ENCODE peak calls at places on chromosomes 7 and 10, in seven cellular contexts. U is ovary, X is SK-N-SH, Z is transverse colon, J is tibial nerve, R is K562, G is stomach. L is an unnamed sample.

GRCh38 chr7:65371468-65371867 is 2.2 kb upstream of the ZNF92 start:
- DNase-seq in U (no peak), X (no peak), Z (no peak), J (no peak), R (no peak), G (peak), L (no peak)

GRCh38 chr7:151010307-151011096 is 13.8 kb downstream of the ATG9B start:
- DNase-seq in U (no peak), X (no peak), Z (no peak), J (no peak), R (peak), G (no peak), L (no peak)

GRCh38 chr10:63588436-63589180 is 67.4 kb downstream of the REEP3 start:
- DNase-seq in U (no peak), X (no peak), Z (peak), J (no peak), R (no peak), G (peak), L (no peak)

GRCh38 chr10:119279441-119279840 is 72.1 kb downstream of the GRK5 start:
- DNase-seq in U (no peak), X (no peak), Z (no peak), J (no peak), R (no peak), G (no peak), L (no peak)

GRCh38 chr7:55574062-55574717 is 1.9 kb upstream of the VOPP1 start:
- DNase-seq in U (no peak), X (no peak), Z (no peak), J (no peak), R (no peak), G (no peak), L (no peak)

GRCh38 chr10:26438534-26439269 is 561 bp downstream of the APBB1IP start:
- DNase-seq in U (no peak), X (peak), Z (peak), J (no peak), R (no peak), G (no peak), L (peak)

GRCh38 chr10:33031815-33032320 is 73.8 kb upstream of the ITGB1 start:
- DNase-seq in U (no peak), X (no peak), Z (no peak), J (no peak), R (no peak), G (no peak), L (no peak)

GRCh38 chr7:155021699-155022145 is 18.8 kb upstream of the PAXIP1 start:
- DNase-seq in U (no peak), X (no peak), Z (no peak), J (no peak), R (no peak), G (no peak), L (no peak)

GRCh38 chr10:80540644-80541143 is 3.0 kb downstream of the SH2D4B start:
- DNase-seq in U (no peak), X (no peak), Z (no peak), J (no peak), R (no peak), G (no peak), L (peak)

GRCh38 chr7:77738871-77739270 is 42.6 kb downstream of the RSBN1L start:
- DNase-seq in U (no peak), X (no peak), Z (no peak), J (no peak), R (no peak), G (no peak), L (no peak)

GRCh38 chr7:116591202-116592040 is 66.6 kb downstream of the CAV1 start:
- DNase-seq in U (no peak), X (peak), Z (no peak), J (no peak), R (peak), G (no peak), L (no peak)

GRCh38 chr10:96625173-96625572 is 38.4 kb upstream of the TM9SF3 start:
- DNase-seq in U (no peak), X (no peak), Z (no peak), J (no peak), R (no peak), G (no peak), L (no peak)

GRCh38 chr10:85407093-85407492 is 959.5 kb downstream of the GRID1 start:
- DNase-seq in U (no peak), X (no peak), Z (no peak), J (no peak), R (no peak), G (no peak), L (no peak)

GRCh38 chr7:20385121-20385520 is 54.4 kb downstream of the ITGB8 start:
- DNase-seq in U (no peak), X (no peak), Z (no peak), J (no peak), R (no peak), G (no peak), L (no peak)

DNA sequence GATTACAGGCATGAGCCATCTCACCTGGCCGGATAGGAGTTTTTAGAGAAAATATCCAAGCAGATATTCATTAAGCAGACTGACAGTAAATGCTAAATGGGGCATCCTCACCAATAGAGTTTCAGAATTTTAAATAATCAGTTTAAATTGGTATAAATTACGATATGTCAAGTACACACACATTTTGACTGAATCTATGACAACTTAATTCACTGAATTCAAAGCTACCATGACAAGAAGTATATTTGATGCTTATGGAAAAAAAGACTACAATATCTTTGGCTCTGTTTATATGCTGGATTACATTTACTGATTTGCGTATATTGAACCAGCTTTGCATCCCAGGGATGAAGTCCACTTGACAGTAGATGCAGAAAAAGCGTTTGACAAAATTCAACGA is 774.7 kb downstream of the PCDH15 start:
- DNase-seq in U (no peak), X (no peak), Z (no peak), J (no peak), R (no peak), G (no peak), L (no peak)
- TF ChIP-seq EP300 in U (no peak), X (no peak), Z (no peak), J (no peak), R (no peak), G (no peak), L (no peak)

GRCh38 chr10:120823251-120823650 is 27.9 kb upstream of the WDR11 start:
- DNase-seq in U (no peak), X (no peak), Z (no peak), J (no peak), R (no peak), G (no peak), L (no peak)

GRCh38 chr10:120813085-120813484 is 38.1 kb upstream of the WDR11 start:
- DNase-seq in U (no peak), X (no peak), Z (no peak), J (no peak), R (no peak), G (no peak), L (no peak)

GRCh38 chr10:120819366-120819765 is 31.8 kb upstream of the WDR11 start:
- DNase-seq in U (no peak), X (no peak), Z (no peak), J (no peak), R (no peak), G (no peak), L (no peak)

DNA sequence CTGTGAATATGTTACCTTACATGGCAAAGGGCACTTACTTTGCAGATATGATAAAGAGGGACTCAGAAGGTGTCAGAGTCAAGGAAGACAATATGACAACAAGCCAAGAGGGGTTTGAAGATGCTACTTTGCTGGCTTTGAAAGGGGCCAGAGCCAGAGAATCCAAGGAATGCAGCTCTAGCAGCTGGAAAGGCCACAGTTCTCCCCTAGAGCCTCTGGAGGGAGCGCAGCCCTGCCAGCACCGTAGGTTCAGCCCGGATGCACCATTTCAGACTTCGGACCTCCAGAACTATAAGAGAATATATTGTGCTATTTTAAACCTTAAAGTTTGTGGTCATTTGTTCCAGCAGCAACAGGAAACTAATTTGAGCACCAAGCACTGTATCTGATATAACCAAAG is 32.9 kb upstream of the WDR11 start:
- DNase-seq in U (no peak), X (no peak), Z (no peak), J (no peak), R (no peak), G (no peak), L (no peak)
- TF ChIP-seq CTCF in U (no peak), X (no peak), Z (no peak), J (no peak), R (no peak), G (no peak), L (no peak)

DNA sequence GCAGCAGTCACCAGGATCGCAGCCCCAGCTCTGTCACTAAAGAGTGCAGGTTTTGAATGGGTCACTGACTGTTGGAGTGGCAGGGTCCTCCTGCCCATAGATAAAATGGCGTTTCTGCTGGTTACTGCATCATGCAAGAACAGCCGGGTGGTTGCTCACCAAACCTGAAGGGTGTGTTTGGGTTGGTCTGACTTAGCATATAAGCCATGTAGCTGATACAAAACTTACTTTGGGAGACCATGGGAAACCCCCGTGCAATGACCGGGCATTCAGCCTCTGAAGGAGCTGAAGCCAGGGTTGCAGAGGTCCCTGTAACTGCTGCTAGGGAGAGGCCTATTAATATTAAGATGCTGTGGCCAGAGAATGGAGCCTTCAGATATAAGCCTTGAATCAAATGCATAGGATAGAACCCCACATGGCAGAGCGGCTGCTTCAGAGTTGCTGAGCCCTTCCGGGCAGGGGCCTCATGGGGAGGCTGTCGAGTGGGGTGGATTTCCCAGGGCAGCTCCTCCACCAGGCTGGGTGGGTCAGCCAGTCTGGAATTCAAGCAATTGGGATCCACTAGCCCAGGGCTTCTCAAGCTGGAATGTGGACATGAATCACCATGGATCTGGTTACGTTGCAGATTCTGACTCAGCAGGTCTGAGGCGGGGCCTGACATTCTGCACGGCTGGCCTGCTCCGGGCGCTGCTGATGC is 70.9 kb upstream of the CTBP2 start:
- DNase-seq in U (no peak), X (peak), Z (no peak), J (no peak), R (no peak), G (no peak), L (no peak)
- TF ChIP-seq EP300 in U (no peak), X (no peak), Z (no peak), J (no peak), R (no peak), G (no peak), L (no peak)

GRCh38 chr10:43408331-43408709 is 666 bp downstream of the HNRNPF start:
- DNase-seq in U (no peak), X (no peak), Z (no peak), J (no peak), R (no peak), G (no peak), L (no peak)
- TF ChIP-seq CTCF in U (peak), X (peak), Z (peak), J (no peak), R (no peak), G (no peak), L (no peak)

GRCh38 chr10:113073549-113074189 is 123.6 kb downstream of the TCF7L2 start:
- DNase-seq in U (peak), X (peak), Z (peak), J (peak), R (peak), G (peak), L (peak)
- TF ChIP-seq EP300 in U (no peak), X (no peak), Z (no peak), J (peak), R (no peak), G (no peak), L (no peak)

GRCh38 chr10:91088300-91089140 is 131.9 kb upstream of the PCGF5 start:
- DNase-seq in U (no peak), X (no peak), Z (no peak), J (no peak), R (no peak), G (no peak), L (no peak)

GRCh38 chr10:91096263-91096662 is 124.2 kb upstream of the PCGF5 start:
- DNase-seq in U (no peak), X (no peak), Z (no peak), J (no peak), R (no peak), G (no peak), L (no peak)

GRCh38 chr10:91091780-91092179 is 128.7 kb upstream of the PCGF5 start:
- DNase-seq in U (no peak), X (no peak), Z (no peak), J (no peak), R (no peak), G (no peak), L (no peak)

GRCh38 chr10:91090761-91091529 is 129.5 kb upstream of the PCGF5 start:
- DNase-seq in U (no peak), X (peak), Z (no peak), J (no peak), R (no peak), G (no peak), L (no peak)
- TF ChIP-seq CTCF in U (no peak), X (peak), Z (no peak), J (peak), R (peak), G (no peak), L (no peak)

L was measured in sigmoid colon.